ENCODE peak calls at places on chromosomes 16 and 17, in four cellular contexts. Q is heart right ventricle, V is A549, I is GM23338. W is an unnamed sample.

GRCh38 chr17:61128671-61129115 is 270.9 kb upstream of the TBX2 start:
- DNase-seq in Q (no peak), V (no peak), I (no peak), W (no peak)

GRCh38 chr17:79374087-79374486 is 236.8 kb downstream of the RBFOX3 start:
- DNase-seq in Q (no peak), V (no peak), I (peak; percentile 26), W (no peak)

GRCh38 chr16:22204091-22204655 is 1.9 kb upstream of the EEF2K start:
- DNase-seq in Q (no peak), V (no peak), I (no peak), W (no peak)

GRCh38 chr17:70938311-70938710 is 769.0 kb downstream of the KCNJ2 start:
- DNase-seq in Q (no peak), V (no peak), I (no peak), W (no peak)

GRCh38 chr16:17827313-17827712 is 356.6 kb upstream of the XYLT1 start:
- DNase-seq in Q (no peak), V (no peak), I (no peak), W (no peak)

GRCh38 chr16:68985855-68986254 is 119.6 kb upstream of the HAS3 start:
- DNase-seq in Q (no peak), V (no peak), I (no peak), W (no peak)

GRCh38 chr16:8736123-8736680 is 61.2 kb downstream of the TMEM186 start:
- DNase-seq in Q (no peak), V (no peak), I (no peak), W (no peak)

GRCh38 chr17:2192367-2193028 is 111.1 kb downstream of the SMG6 start:
- DNase-seq in Q (no peak), V (peak; percentile 54), I (no peak), W (peak; percentile 74)

GRCh38 chr17:32870027-32870670 is 6.8 kb downstream of the MYO1D start:
- DNase-seq in Q (no peak), V (no peak), I (no peak), W (no peak)

GRCh38 chr16:88759245-88759975 is 25.6 kb downstream of the PIEZO1 start:
- DNase-seq in Q (no peak), V (no peak), I (peak; percentile 72), W (no peak)

GRCh38 chr17:29625037-29625750 is 2.5 kb upstream of the CORO6 start:
- DNase-seq in Q (no peak), V (no peak), I (peak; percentile 75), W (peak; percentile 76)

DNA sequence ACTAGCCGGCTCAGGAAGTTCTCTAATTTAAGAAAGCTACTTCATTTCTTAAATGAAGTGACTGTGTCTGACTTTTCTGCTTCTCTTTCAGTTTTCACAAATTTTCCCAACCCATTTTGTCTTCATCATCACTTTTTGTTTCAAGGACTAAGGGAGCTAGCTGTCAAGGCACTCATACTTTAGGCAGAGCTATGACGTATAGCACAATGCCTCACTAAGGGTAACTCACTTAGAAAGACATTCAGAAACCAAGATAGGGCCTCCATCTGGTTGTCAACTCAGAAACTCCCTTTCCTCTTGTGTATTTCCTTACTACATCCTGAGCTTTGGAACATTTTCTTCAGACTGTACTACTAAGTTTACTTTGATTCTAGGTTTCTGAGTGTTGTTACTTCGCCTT is 397.9 kb downstream of the TOX3 start:
- DNase-seq in Q (no peak), V (no peak), I (no peak), W (no peak)
- H3K4me3 ChIP-seq in Q (no peak overlapping the region), V (no peak overlapping the region), I (no peak overlapping the region), W (no peak overlapping the region)

GRCh38 chr16:67186550-67186950 is 2.8 kb upstream of the MATCAP1 start:
- DNase-seq in Q (no peak), V (no peak), I (peak; percentile 58), W (peak; percentile 49)
- H3K4me3 ChIP-seq in Q (no peak overlapping the region), V (no peak overlapping the region), I (no peak overlapping the region), W (no peak overlapping the region)

GRCh38 chr17:77180503-77181330 is 39.9 kb downstream of the SEC14L1 start:
- DNase-seq in Q (no peak), V (no peak), I (no peak), W (no peak)

GRCh38 chr17:77184474-77184873 is 43.7 kb downstream of the SEC14L1 start:
- DNase-seq in Q (no peak), V (no peak), I (no peak), W (peak; percentile 6)

GRCh38 chr17:77185137-77185536 is 44.4 kb downstream of the SEC14L1 start:
- DNase-seq in Q (no peak), V (no peak), I (no peak), W (no peak)

GRCh38 chr17:77182773-77183172 is 42.0 kb downstream of the SEC14L1 start:
- DNase-seq in Q (no peak), V (no peak), I (no peak), W (no peak)

GRCh38 chr17:77182205-77182604 is 41.4 kb downstream of the SEC14L1 start:
- DNase-seq in Q (no peak), V (no peak), I (no peak), W (no peak)
- H3K4me3 ChIP-seq in Q (no peak overlapping the region), V (no peak overlapping the region), I (no peak overlapping the region), W (no peak overlapping the region)

DNA sequence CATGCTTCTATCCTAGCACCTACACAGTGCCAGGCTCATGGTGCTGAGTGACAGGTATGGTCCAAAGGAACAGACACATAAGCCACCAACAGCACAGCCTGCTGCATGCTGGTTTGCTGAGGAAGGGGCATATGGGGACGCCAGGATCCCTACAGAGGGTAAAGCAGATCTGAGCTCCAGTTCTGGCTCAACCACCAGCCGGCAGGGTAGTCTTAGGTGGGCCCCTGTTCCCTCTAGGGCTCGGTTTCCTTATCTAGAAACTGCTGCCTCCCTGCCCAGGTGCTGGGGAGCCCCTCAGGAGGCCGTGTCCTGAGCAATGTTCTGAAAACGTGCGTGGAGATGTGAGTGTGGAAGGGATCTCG is 24.2 kb upstream of the MRPS23 start:
- DNase-seq in Q (no peak), V (no peak), I (no peak), W (no peak)
- H3K4me3 ChIP-seq in Q (peak overlapping the region; percentile 25), V (no peak overlapping the region), I (peak overlapping the region; percentile 43), W (no peak overlapping the region)

DNA sequence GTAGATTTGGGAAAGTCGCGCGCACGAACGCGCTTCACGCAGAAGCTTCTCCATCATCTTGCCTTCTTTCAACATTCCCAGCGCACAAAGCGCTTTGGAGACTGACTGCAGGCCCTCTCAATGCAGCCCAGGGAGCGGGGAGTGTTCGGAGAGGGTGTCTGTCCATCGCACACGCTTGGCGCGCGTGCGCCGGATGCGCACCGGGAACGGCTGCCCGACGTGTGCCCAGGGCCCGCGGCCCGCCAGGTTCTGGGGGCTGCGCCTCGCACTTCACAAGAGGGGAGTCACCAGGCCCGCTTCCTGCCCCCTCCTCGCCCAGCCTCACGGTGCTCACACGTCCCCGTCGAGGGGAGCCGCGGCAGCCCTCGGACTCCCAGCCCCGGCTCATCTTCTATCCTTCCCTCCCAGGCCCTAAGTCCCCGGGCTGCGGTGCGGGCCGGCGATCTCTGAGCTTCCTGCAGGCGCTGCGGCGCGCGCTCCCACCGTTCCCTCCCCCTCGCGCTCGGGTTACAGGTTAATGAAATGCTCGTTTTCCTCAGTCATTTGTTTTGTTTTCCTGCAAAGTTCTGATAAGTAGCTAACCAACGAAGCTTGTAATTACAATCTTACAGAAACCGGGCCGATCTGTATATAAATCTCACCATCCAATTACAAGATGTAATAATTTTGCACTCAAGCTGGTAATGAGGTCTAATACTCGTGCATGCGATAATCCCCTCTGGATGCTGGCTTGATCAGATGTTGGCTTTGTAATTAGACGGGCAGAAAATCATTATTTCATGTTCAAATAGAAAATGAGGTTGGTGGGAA is 2.9 kb upstream of the IRX3 start:
- DNase-seq in Q (no peak), V (no peak), I (peak; percentile 86), W (no peak)
- H3K4me3 ChIP-seq in Q (peak overlapping the region; percentile 30), V (no peak overlapping the region), I (peak overlapping the region; percentile 73), W (no peak overlapping the region)

DNA sequence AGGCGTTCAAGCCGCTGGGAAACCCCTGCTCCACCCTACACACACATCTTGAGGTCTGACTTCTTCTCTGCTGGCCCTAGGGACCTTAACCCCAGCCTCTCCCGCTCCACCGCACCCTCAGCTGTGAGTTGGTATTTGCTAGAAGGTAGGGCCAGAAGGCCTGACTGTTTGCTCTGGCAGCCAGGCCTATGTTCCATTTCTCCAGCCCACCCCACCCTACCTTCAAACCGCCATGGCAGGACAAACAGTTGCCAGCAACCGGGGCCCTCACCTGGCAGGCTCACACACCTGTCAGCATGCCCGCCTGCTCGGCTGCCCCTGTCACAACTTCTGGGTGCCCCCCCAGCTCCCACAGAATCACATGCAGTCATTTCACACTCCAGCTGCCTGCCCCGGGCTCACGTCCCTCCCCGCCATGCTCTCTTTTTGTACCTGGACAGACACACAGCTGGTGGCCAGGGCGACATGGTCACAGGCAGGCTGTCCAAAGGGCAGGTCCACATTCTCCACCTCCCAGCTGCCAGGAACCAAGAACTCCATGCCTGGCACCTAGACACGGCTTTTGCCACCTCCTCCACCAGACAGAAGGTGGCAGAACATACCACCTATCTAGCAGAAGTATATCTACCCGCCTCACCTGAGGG is 2.6 kb upstream of the ATP2A3 start:
- DNase-seq in Q (no peak), V (no peak), I (no peak), W (no peak)
- H3K4me3 ChIP-seq in Q (no peak overlapping the region), V (no peak overlapping the region), I (no peak overlapping the region), W (no peak overlapping the region)

GRCh38 chr17:9647014-9647413 is 1.7 kb downstream of the USP43 start:
- DNase-seq in Q (no peak), V (no peak), I (peak; percentile 73), W (no peak)
- H3K4me3 ChIP-seq in Q (no peak overlapping the region), V (no peak overlapping the region), I (peak overlapping the region; percentile 97), W (no peak overlapping the region)

DNA sequence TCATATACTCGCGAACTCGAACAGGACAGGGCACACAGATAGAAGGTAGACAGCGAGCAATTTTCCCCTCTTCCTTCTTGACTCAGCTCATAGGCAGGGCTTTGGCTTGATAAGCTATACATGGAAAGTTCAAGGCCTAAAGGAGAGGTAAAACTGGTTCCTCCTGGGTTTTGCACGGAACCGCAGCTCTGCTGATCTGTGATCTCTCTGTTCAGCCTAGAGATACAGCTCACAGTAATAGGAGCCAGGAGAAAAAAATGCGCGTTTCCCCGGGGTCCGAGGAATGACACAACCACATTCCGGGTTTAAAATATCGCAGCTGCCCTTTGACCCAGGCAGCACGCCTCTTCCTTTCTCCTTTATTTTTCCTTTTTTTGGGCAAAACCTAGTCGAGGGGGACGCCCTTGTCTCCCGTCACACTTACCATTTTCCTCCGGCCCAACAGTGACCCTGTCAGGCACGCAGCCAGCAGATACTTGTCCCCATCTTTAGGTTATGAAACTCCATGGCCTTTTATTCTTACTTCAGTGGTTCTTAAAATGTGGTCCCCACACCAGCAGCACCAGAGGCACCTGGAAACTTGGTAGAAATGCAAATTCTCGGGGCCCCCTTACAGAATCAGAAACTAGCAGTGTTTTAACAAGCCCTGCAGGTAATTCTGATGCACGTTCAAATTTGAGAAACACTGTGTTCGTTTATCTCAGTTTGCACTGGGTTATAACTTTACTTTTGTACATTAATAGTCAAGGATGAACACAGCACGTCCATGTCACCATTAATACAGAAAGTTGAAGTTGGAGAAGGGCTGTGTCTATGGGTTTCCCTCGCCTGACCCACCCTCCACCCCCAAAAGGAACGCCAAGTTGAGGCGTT is 1.5 kb upstream of the LASP1 start:
- DNase-seq in Q (peak; percentile 67), V (peak; percentile 59), I (peak; percentile 74), W (no peak)
- H3K4me3 ChIP-seq in Q (peak overlapping the region; percentile 98), V (peak overlapping the region; percentile 94), I (peak overlapping the region; percentile 100), W (peak overlapping the region; percentile 94)

W was measured in MG63.